ENCODE peak calls at places on chromosomes 3 and 15, in eight cellular contexts. S, M, X, D, L, J, W and I are unnamed samples. For H3K9me3, the result is how much of the 10 kb centered on the place peaks cover.

GRCh38 chr3:36679384-36680200 is 84.8 kb downstream of the DCLK3 start:
- DNase-seq in S (no peak), M (no peak), X (no peak), D (peak), L (no peak), J (no peak), W (no peak), I (no peak)

GRCh38 chr15:65841121-65841930 is 28.0 kb upstream of the RAB11A start:
- DNase-seq in S (peak), M (no peak), X (no peak), D (peak), L (no peak), J (no peak), W (no peak), I (no peak)

GRCh38 chr3:132231633-132232032 is 85.6 kb upstream of the ACP3 start:
- DNase-seq in S (peak), M (no peak), X (no peak), D (peak), L (peak), J (no peak), W (no peak), I (no peak)

GRCh38 chr3:138404121-138404520 is 30.3 kb upstream of the ESYT3 start:
- DNase-seq in S (peak), M (no peak), X (no peak), D (no peak), L (no peak), J (no peak), W (no peak), I (no peak)

GRCh38 chr3:186520957-186521842 is 23.0 kb downstream of the CRYGS start:
- DNase-seq in S (no peak), M (no peak), X (no peak), D (no peak), L (no peak), J (no peak), W (no peak), I (no peak)

GRCh38 chr15:98878172-98878571 is 129.4 kb downstream of the PGPEP1L start:
- DNase-seq in S (no peak), M (no peak), X (no peak), D (peak), L (no peak), J (no peak), W (no peak), I (no peak)

GRCh38 chr3:174862101-174862500 is 3.0 kb downstream of the NAALADL2 start:
- DNase-seq in S (peak), M (no peak), X (no peak), D (no peak), L (no peak), J (no peak), W (no peak), I (peak)

GRCh38 chr15:90701880-90702630 is 15.1 kb upstream of the BLM start:
- DNase-seq in S (no peak), M (no peak), X (no peak), D (no peak), L (no peak), J (peak), W (no peak), I (no peak)

GRCh38 chr3:6739288-6739687 is 121.6 kb upstream of the GRM7 start:
- DNase-seq in S (no peak), M (no peak), X (no peak), D (no peak), L (no peak), J (no peak), W (no peak), I (no peak)

GRCh38 chr3:136075218-136075808 is 109.8 kb downstream of the PPP2R3A start:
- DNase-seq in S (peak), M (peak), X (peak), D (peak), L (peak), J (peak), W (peak), I (peak)

GRCh38 chr15:85892232-85892631 is 97.5 kb upstream of the KLHL25 start:
- DNase-seq in S (no peak), M (no peak), X (no peak), D (no peak), L (no peak), J (no peak), W (no peak), I (no peak)

GRCh38 chr3:148319161-148319915 is 378.4 kb upstream of the AGTR1 start:
- DNase-seq in S (no peak), M (no peak), X (no peak), D (peak), L (no peak), J (no peak), W (no peak), I (no peak)

GRCh38 chr3:72088486-72089025 is 303.6 kb upstream of the PROK2 start:
- DNase-seq in S (no peak), M (no peak), X (no peak), D (no peak), L (no peak), J (no peak), W (no peak), I (no peak)

GRCh38 chr3:138686771-138687221 is 78.2 kb downstream of the FAIM start:
- DNase-seq in S (no peak), M (no peak), X (peak), D (peak), L (no peak), J (no peak), W (no peak), I (no peak)

GRCh38 chr3:128703561-128703960 is 22.4 kb upstream of the RAB7A start:
- DNase-seq in S (no peak), M (no peak), X (no peak), D (no peak), L (no peak), J (no peak), W (no peak), I (no peak)

GRCh38 chr15:82305621-82306048 is 43.0 kb downstream of the SAXO2 start:
- DNase-seq in S (peak), M (no peak), X (no peak), D (no peak), L (no peak), J (no peak), W (no peak), I (no peak)

GRCh38 chr3:127373701-127374625 is 86.1 kb upstream of the PRR20G start:
- DNase-seq in S (peak), M (no peak), X (no peak), D (no peak), L (no peak), J (peak), W (no peak), I (no peak)

GRCh38 chr3:66692751-66693140 is 191.9 kb upstream of the LRIG1 start:
- DNase-seq in S (no peak), M (no peak), X (no peak), D (no peak), L (no peak), J (no peak), W (no peak), I (no peak)

GRCh38 chr3:142281474-142281873 is 56.1 kb upstream of the GK5 start:
- DNase-seq in S (no peak), M (no peak), X (no peak), D (no peak), L (no peak), J (no peak), W (no peak), I (no peak)

GRCh38 chr3:139520028-139520737 is 19.4 kb downstream of the RBP1 start:
- DNase-seq in S (peak), M (no peak), X (no peak), D (peak), L (no peak), J (no peak), W (no peak), I (no peak)

GRCh38 chr3:194450341-194450740 is 36.5 kb downstream of the ATP13A3 start:
- DNase-seq in S (no peak), M (no peak), X (peak), D (no peak), L (no peak), J (no peak), W (no peak), I (no peak)

GRCh38 chr3:123028233-123028828 is 768 bp upstream of the SEMA5B start:
- DNase-seq in S (peak), M (peak), X (peak), D (peak), L (peak), J (no peak), W (peak), I (peak)

GRCh38 chr3:31544634-31545033 is 11.9 kb downstream of the STT3B start:
- DNase-seq in S (no peak), M (no peak), X (peak), D (no peak), L (no peak), J (peak), W (no peak), I (no peak)

GRCh38 chr15:52284164-52284563 is 11.4 kb downstream of the MYO5C start:
- DNase-seq in S (no peak), M (no peak), X (no peak), D (peak), L (no peak), J (no peak), W (no peak), I (no peak)

GRCh38 chr15:68379759-68380290 is 52.1 kb downstream of the ITGA11 start:
- DNase-seq in S (no peak), M (no peak), X (no peak), D (peak), L (no peak), J (no peak), W (no peak), I (no peak)

GRCh38 chr15:100684591-100684990 is 82.2 kb downstream of the ASB7 start:
- DNase-seq in S (no peak), M (no peak), X (no peak), D (no peak), L (no peak), J (no peak), W (no peak), I (no peak)

GRCh38 chr3:45592830-45593707 is 1.5 kb upstream of the LIMD1 start:
- DNase-seq in S (peak), M (peak), X (peak), D (peak), L (peak), J (peak), W (peak), I (peak)

GRCh38 chr3:133574260-133574881 is 885 bp downstream of the CDV3 start:
- DNase-seq in S (peak), M (peak), X (peak), D (peak), L (peak), J (peak), W (peak), I (peak)

GRCh38 chr3:172106989-172107388 is 67.6 kb downstream of the FNDC3B start:
- DNase-seq in S (no peak), M (peak), X (peak), D (no peak), L (no peak), J (no peak), W (peak), I (no peak)

GRCh38 chr15:86645861-86646393 is 566.3 kb downstream of the AGBL1 start:
- DNase-seq in S (no peak), M (no peak), X (no peak), D (no peak), L (no peak), J (no peak), W (no peak), I (no peak)

GRCh38 chr3:59908280-59908679 is 858.5 kb upstream of the CFAP20DC start:
- DNase-seq in S (peak), M (no peak), X (no peak), D (no peak), L (no peak), J (no peak), W (no peak), I (no peak)

GRCh38 chr3:197083486-197083885 is 53.9 kb upstream of the MELTF start:
- DNase-seq in S (no peak), M (no peak), X (no peak), D (peak), L (no peak), J (no peak), W (no peak), I (no peak)

GRCh38 chr3:40504636-40505430 is 1.0 kb upstream of the ZNF620 start:
- DNase-seq in S (no peak), M (no peak), X (peak), D (peak), L (peak), J (no peak), W (no peak), I (no peak)

GRCh38 chr15:60859996-60860494 is 369.1 kb downstream of the RORA start:
- DNase-seq in S (no peak), M (no peak), X (no peak), D (peak), L (no peak), J (no peak), W (no peak), I (no peak)

GRCh38 chr3:38585791-38586420 is 63.6 kb downstream of the SCN5A start:
- DNase-seq in S (peak), M (no peak), X (peak), D (no peak), L (no peak), J (no peak), W (no peak), I (no peak)

GRCh38 chr15:65285291-65286068 is 1.2 kb downstream of the PARP16 start:
- DNase-seq in S (no peak), M (no peak), X (no peak), D (peak), L (no peak), J (no peak), W (no peak), I (no peak)

GRCh38 chr3:147895509-147895908 is 486.3 kb downstream of the ZIC1 start:
- DNase-seq in S (no peak), M (no peak), X (no peak), D (no peak), L (no peak), J (no peak), W (no peak), I (no peak)

GRCh38 chr15:25243800-25244097 is 195.1 kb downstream of the UBE3A start:
- DNase-seq in S (no peak), M (no peak), X (peak), D (no peak), L (peak), J (peak), W (no peak), I (no peak)
- H3K9me3 ChIP-seq in S (under half), M (under half), X (under half), D (half or more), L (under half), J (half or more), W (under half), I (under half)

GRCh38 chr3:51538459-51539290 is at the start of gene RAD54L2:
- DNase-seq in S (peak), M (peak), X (peak), D (peak), L (peak), J (peak), W (peak), I (peak)

GRCh38 chr3:51539291-51539891 is 872 bp downstream of the RAD54L2 start:
- DNase-seq in S (peak), M (peak), X (no peak), D (peak), L (peak), J (no peak), W (peak), I (no peak)

GRCh38 chr3:51547274-51547673 is 8.8 kb downstream of the RAD54L2 start:
- DNase-seq in S (no peak), M (no peak), X (no peak), D (no peak), L (no peak), J (no peak), W (no peak), I (no peak)

GRCh38 chr3:51549311-51549710 is 10.8 kb downstream of the RAD54L2 start:
- DNase-seq in S (no peak), M (no peak), X (no peak), D (no peak), L (no peak), J (no peak), W (no peak), I (no peak)

GRCh38 chr3:51544011-51544775 is 5.7 kb downstream of the RAD54L2 start:
- DNase-seq in S (peak), M (no peak), X (no peak), D (no peak), L (no peak), J (no peak), W (no peak), I (no peak)
- H3K9me3 ChIP-seq in S (under half), M (under half), X (under half), D (under half), L (under half), J (under half), W (under half), I (under half)

GRCh38 chr3:13705702-13706280 is 156.9 kb downstream of the FBLN2 start:
- DNase-seq in S (peak), M (no peak), X (peak), D (no peak), L (no peak), J (peak), W (no peak), I (no peak)

GRCh38 chr3:13708301-13708700 is 159.4 kb downstream of the FBLN2 start:
- DNase-seq in S (peak), M (no peak), X (peak), D (no peak), L (no peak), J (no peak), W (peak), I (no peak)

GRCh38 chr3:13707456-13707855 is 158.5 kb downstream of the FBLN2 start:
- DNase-seq in S (no peak), M (no peak), X (peak), D (no peak), L (no peak), J (no peak), W (no peak), I (no peak)

GRCh38 chr3:13706451-13706850 is 157.5 kb downstream of the FBLN2 start:
- DNase-seq in S (no peak), M (no peak), X (peak), D (no peak), L (no peak), J (no peak), W (peak), I (no peak)

GRCh38 chr3:13706886-13707285 is 158.0 kb downstream of the FBLN2 start:
- DNase-seq in S (no peak), M (no peak), X (no peak), D (no peak), L (no peak), J (no peak), W (no peak), I (no peak)
- H3K9me3 ChIP-seq in S (under half), M (under half), X (under half), D (under half), L (under half), J (under half), W (under half), I (under half)

GRCh38 chr15:87816016-87816415 is 440.5 kb downstream of the NTRK3 start:
- DNase-seq in S (no peak), M (no peak), X (no peak), D (peak), L (no peak), J (no peak), W (no peak), I (no peak)

GRCh38 chr15:87816811-87817210 is 439.7 kb downstream of the NTRK3 start:
- DNase-seq in S (no peak), M (no peak), X (no peak), D (peak), L (no peak), J (no peak), W (no peak), I (no peak)

GRCh38 chr15:87817553-87817952 is 439.0 kb downstream of the NTRK3 start:
- DNase-seq in S (no peak), M (no peak), X (no peak), D (peak), L (no peak), J (no peak), W (no peak), I (no peak)
- H3K9me3 ChIP-seq in S (under half), M (under half), X (under half), D (under half), L (under half), J (under half), W (under half), I (under half)

DNA sequence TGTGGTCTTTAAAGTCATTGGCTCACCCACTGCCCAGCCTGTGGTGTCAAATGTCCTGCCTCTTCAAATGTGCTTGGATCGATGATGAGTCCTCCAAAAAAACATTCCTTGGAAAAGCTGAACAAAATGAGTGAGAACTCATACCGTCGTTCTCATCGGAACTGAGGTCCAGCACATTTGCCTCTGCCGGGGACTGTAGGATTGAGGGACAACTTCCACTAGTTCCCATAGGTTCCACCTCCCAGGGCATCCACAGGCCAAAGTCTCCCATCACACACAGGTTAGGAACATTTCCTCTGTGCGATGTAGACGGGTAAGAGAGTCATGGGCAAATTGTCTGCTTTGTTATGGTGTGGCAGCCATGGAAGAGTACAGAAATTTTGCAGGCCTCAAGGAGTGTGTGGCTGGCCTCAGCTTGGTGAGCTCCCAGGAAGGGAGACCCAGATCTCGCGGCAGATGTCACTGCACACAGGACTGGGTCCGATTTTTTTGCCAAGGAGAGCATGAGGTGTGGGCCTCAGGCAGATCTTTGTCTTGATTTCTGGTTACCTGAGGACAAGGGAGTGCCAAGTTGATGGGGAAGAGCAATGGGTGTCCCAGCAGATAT is 115.7 kb downstream of the SNRPN start:
- DNase-seq in S (no peak), M (no peak), X (no peak), D (no peak), L (no peak), J (no peak), W (no peak), I (no peak)
- H3K9me3 ChIP-seq in S (half or more), M (under half), X (half or more), D (half or more), L (under half), J (half or more), W (half or more), I (half or more)

GRCh38 chr15:25268166-25268565 is 170.7 kb downstream of the UBE3A start:
- DNase-seq in S (peak), M (no peak), X (no peak), D (no peak), L (no peak), J (no peak), W (no peak), I (no peak)
- H3K9me3 ChIP-seq in S (under half), M (under half), X (under half), D (under half), L (under half), J (under half), W (under half), I (under half)

GRCh38 chr3:189272500-189273119 is 100.8 kb downstream of the TPRG1 start:
- DNase-seq in S (no peak), M (peak), X (no peak), D (no peak), L (no peak), J (no peak), W (no peak), I (no peak)
- H3K9me3 ChIP-seq in S (under half), M (under half), X (under half), D (under half), L (under half), J (under half), W (under half), I (under half)

GRCh38 chr15:25391971-25392733 is 46.7 kb downstream of the UBE3A start:
- DNase-seq in S (no peak), M (no peak), X (no peak), D (peak), L (no peak), J (no peak), W (no peak), I (no peak)
- H3K9me3 ChIP-seq in S (under half), M (under half), X (under half), D (under half), L (under half), J (under half), W (under half), I (under half)

GRCh38 chr3:155101398-155101797 is 21.3 kb downstream of the MME start:
- DNase-seq in S (no peak), M (no peak), X (no peak), D (peak), L (no peak), J (peak), W (no peak), I (no peak)
- H3K9me3 ChIP-seq in S (under half), M (under half), X (under half), D (under half), L (under half), J (under half), W (under half), I (under half)